ENCODE peak calls at places on chromosome 17, in ten cellular contexts. F, G, T, E, X, H, P, C, Y and B are unnamed samples.

GRCh38 chr17:7293131-7293557 is 1.3 kb downstream of the YBX2 start:
- DNase-seq in Y (no peak), G (no peak), X (no peak), P (no peak), H (no peak), C (no peak), E (no peak), F (no peak), T (no peak), B (no peak)

GRCh38 chr17:76901542-76902197 is 33.5 kb downstream of the MGAT5B start:
- DNase-seq in G (no peak), T (no peak), C (no peak), H (no peak), F (no peak), X (no peak), Y (no peak), P (no peak), E (no peak), B (no peak)

GRCh38 chr17:7836596-7837374 is 2.8 kb downstream of the KDM6B start:
- DNase-seq in F (peak; percentile 61), Y (peak; percentile 87), E (peak; percentile 50), T (no peak), C (peak; percentile 49), P (peak; percentile 73), G (peak; percentile 89), X (peak; percentile 88), H (peak; percentile 95), B (peak; percentile 73)

GRCh38 chr17:68053237-68054030 is 17.9 kb downstream of the KPNA2 start:
- DNase-seq in C (no peak), Y (no peak), F (no peak), E (no peak), T (no peak), H (peak; percentile 84), X (peak; percentile 93), G (peak; percentile 62), P (no peak), B (no peak)

GRCh38 chr17:79830303-79830702 is 8.9 kb downstream of the CBX4 start:
- DNase-seq in H (no peak), Y (no peak), X (no peak), T (no peak), F (peak; percentile 25), P (no peak), C (no peak), G (no peak), E (no peak), B (no peak)

GRCh38 chr17:63932008-63932561 is at the start of gene CD79B:
- DNase-seq in G (no peak), C (no peak), T (no peak), F (peak; percentile 54), H (no peak), X (no peak), P (no peak), Y (no peak), E (peak; percentile 32), B (peak; percentile 64)

GRCh38 chr17:73650147-73650546 is 5.9 kb upstream of the SDK2 start:
- DNase-seq in T (no peak), E (no peak), P (no peak), F (peak; percentile 61), Y (no peak), H (no peak), G (no peak), C (peak; percentile 5), X (no peak), B (peak; percentile 55)

GRCh38 chr17:5837055-5837491 is 233.1 kb upstream of the WSCD1 start:
- DNase-seq in T (no peak), E (no peak), F (no peak), C (no peak), H (peak; percentile 78), X (peak; percentile 56), P (no peak), G (no peak), Y (no peak), B (no peak)

GRCh38 chr17:51907041-51907440 is 251.5 kb downstream of the CA10 start:
- DNase-seq in H (no peak), F (no peak), P (no peak), T (no peak), G (no peak), X (no peak), Y (no peak), E (no peak), C (no peak), B (no peak)

GRCh38 chr17:627051-627450 is 87.6 kb downstream of the VPS53 start:
- DNase-seq in Y (no peak), T (no peak), E (no peak), H (no peak), X (no peak), F (no peak), C (no peak), G (no peak), P (no peak), B (no peak)

GRCh38 chr17:57584050-57584551 is 161.0 kb downstream of the CCDC182 start:
- DNase-seq in G (peak; percentile 61), P (no peak), X (no peak), Y (no peak), C (no peak), E (no peak), T (no peak), F (no peak), H (no peak), B (no peak)

GRCh38 chr17:49218941-49219913 is 8.7 kb downstream of the ABI3 start:
- DNase-seq in F (peak; percentile 86), G (peak; percentile 39), E (peak; percentile 61), X (no peak), P (no peak), C (no peak), T (peak; percentile 33), H (no peak), Y (peak; percentile 43), B (peak; percentile 63)

GRCh38 chr17:31674305-31674704 is 184.7 kb downstream of the COPRS start:
- DNase-seq in G (no peak), T (no peak), Y (no peak), E (no peak), H (peak; percentile 50), C (no peak), X (peak; percentile 68), P (no peak), F (no peak), B (no peak)

GRCh38 chr17:36858119-36859002 is 78.9 kb upstream of the LHX1 start:
- DNase-seq in H (no peak), P (no peak), G (no peak), Y (no peak), T (no peak), C (no peak), X (no peak), F (no peak), E (no peak), B (no peak)

GRCh38 chr17:76027159-76027839 is at the start of gene EVPL:
- DNase-seq in H (no peak), T (no peak), X (no peak), P (no peak), G (no peak), E (no peak), F (no peak), Y (no peak), C (no peak), B (no peak)

GRCh38 chr17:79737046-79737921 is 6.5 kb downstream of the ENPP7 start:
- DNase-seq in Y (no peak), C (no peak), H (no peak), X (no peak), F (no peak), P (no peak), G (no peak), E (no peak), T (no peak), B (no peak)

GRCh38 chr17:40317880-40318834 is 9.2 kb downstream of the RARA start:
- DNase-seq in H (peak; percentile 94), T (peak; percentile 84), F (peak; percentile 94), P (peak; percentile 53), G (peak; percentile 97), C (peak; percentile 93), X (peak; percentile 95), E (peak; percentile 90), Y (peak; percentile 94), B (peak; percentile 93)

GRCh38 chr17:32569171-32570080 is 82.6 kb downstream of the CDK5R1 start:
- DNase-seq in H (no peak), F (no peak), C (no peak), E (no peak), Y (no peak), T (no peak), G (no peak), P (no peak), X (no peak), B (no peak)

GRCh38 chr17:81153340-81153803 is 11.9 kb upstream of the PVALEF start:
- DNase-seq in P (no peak), X (no peak), T (no peak), G (peak; percentile 13), Y (no peak), H (peak; percentile 49), C (peak; percentile 84), F (no peak), E (no peak), B (no peak)

GRCh38 chr17:10127819-10128375 is 70.5 kb downstream of the GAS7 start:
- DNase-seq in X (no peak), C (peak; percentile 46), E (no peak), Y (peak; percentile 84), H (peak; percentile 99), P (no peak), G (peak; percentile 92), T (no peak), F (no peak), B (no peak)

GRCh38 chr17:57889892-57890856 is 40.3 kb upstream of the MRPS23 start:
- DNase-seq in G (peak; percentile 93), T (no peak), C (no peak), F (no peak), E (no peak), Y (peak; percentile 91), X (peak; percentile 74), P (no peak), H (peak; percentile 86), B (no peak)

GRCh38 chr17:28871056-28871579 is 16.3 kb downstream of the ERAL1 start:
- DNase-seq in T (no peak), X (no peak), H (no peak), Y (no peak), C (no peak), F (peak; percentile 76), E (peak; percentile 28), P (no peak), G (peak; percentile 9), B (peak; percentile 71)

GRCh38 chr17:55202906-55203305 is 61.9 kb upstream of the HLF start:
- DNase-seq in C (no peak), Y (no peak), P (no peak), H (no peak), F (no peak), T (no peak), G (no peak), E (no peak), X (no peak), B (no peak)

GRCh38 chr17:55458977-55459376 is 37.3 kb upstream of the MMD start:
- DNase-seq in T (no peak), P (no peak), E (no peak), X (peak; percentile 88), C (no peak), G (no peak), H (peak; percentile 89), Y (no peak), F (no peak), B (no peak)

GRCh38 chr17:80475949-80476876 is at the start of gene NPTX1:
- DNase-seq in X (no peak), E (no peak), H (no peak), G (no peak), F (no peak), Y (no peak), C (no peak), T (no peak), P (no peak), B (peak; percentile 55)